ENCODE peak calls at places on chromosomes 16 and 17, in five cellular contexts. O, E, V, L and N are unnamed samples. For H3K4me1 and H3K27me3, the result is how much of the 10 kb centered on the place peaks cover.

GRCh38 chr17:63932008-63932561 is at the start of gene CD79B:
- DNase-seq in E (no peak), V (no peak), L (peak), O (no peak), N (no peak)

GRCh38 chr16:16029431-16030011 is 80.1 kb downstream of the ABCC1 start:
- DNase-seq in E (no peak), L (no peak), O (no peak), V (no peak), N (no peak)

GRCh38 chr16:6066601-6067000 is 969.0 kb upstream of the EEF2KMT start:
- DNase-seq in E (no peak), V (no peak), O (no peak), L (no peak), N (no peak)

GRCh38 chr16:56742030-56742984 is 12.4 kb downstream of the NUP93 start:
- DNase-seq in O (no peak), L (no peak), V (no peak), E (no peak), N (no peak)

GRCh38 chr17:74637912-74638311 is 14.4 kb upstream of the CD300E start:
- DNase-seq in O (no peak), L (no peak), E (no peak), V (no peak), N (no peak)

GRCh38 chr17:68048996-68049395 is 13.5 kb downstream of the KPNA2 start:
- DNase-seq in V (no peak), L (no peak), O (no peak), E (no peak), N (no peak)

GRCh38 chr17:50127661-50128361 is 2.1 kb downstream of the SAMD14 start:
- DNase-seq in L (no peak), E (no peak), V (no peak), O (no peak), N (no peak)

GRCh38 chr17:77418609-77419008 is 277.8 kb downstream of the SEC14L1 start:
- DNase-seq in E (no peak), V (no peak), L (no peak), O (no peak), N (no peak)

GRCh38 chr17:4658478-4659305 is 17.2 kb upstream of the ALOX15 start:
- DNase-seq in V (no peak), L (no peak), O (no peak), E (no peak), N (no peak)

GRCh38 chr17:37458805-37459204 is 30.9 kb upstream of the DUSP14 start:
- DNase-seq in L (no peak), V (no peak), E (no peak), O (no peak), N (no peak)

GRCh38 chr17:48613862-48614694 is 1.0 kb downstream of the HOXB8 start:
- DNase-seq in O (no peak), V (no peak), E (no peak), L (no peak), N (no peak)

GRCh38 chr17:6279659-6280058 is 155.3 kb downstream of the AIPL1 start:
- DNase-seq in L (peak), O (no peak), E (no peak), V (peak), N (no peak)

GRCh38 chr16:50910698-50911025 is 168.8 kb downstream of the CYLD start:
- DNase-seq in E (no peak), L (no peak), V (no peak), O (no peak), N (no peak)

GRCh38 chr16:55136356-55136755 is 187.6 kb upstream of the IRX6 start:
- DNase-seq in V (no peak), O (no peak), L (no peak), E (no peak), N (no peak)

GRCh38 chr16:2934450-2934849 is 22.7 kb downstream of the FLYWCH1 start:
- DNase-seq in L (no peak), V (no peak), E (no peak), O (no peak), N (no peak)

GRCh38 chr16:3610698-3611144 is 685 bp downstream of the SLX4 start:
- DNase-seq in O (no peak), E (no peak), V (no peak), L (no peak), N (no peak)

GRCh38 chr17:74354123-74354522 is 7.5 kb downstream of the BTBD17 start:
- DNase-seq in O (peak), V (no peak), E (no peak), L (peak), N (no peak)

GRCh38 chr17:53420035-53420641 is 402.6 kb upstream of the KIF2B start:
- DNase-seq in V (no peak), O (no peak), L (no peak), E (no peak), N (no peak)

GRCh38 chr17:10754861-10755591 is 25.2 kb upstream of the TMEM220 start:
- DNase-seq in O (no peak), V (no peak), L (no peak), E (no peak), N (no peak)

GRCh38 chr17:17628388-17629008 is 37.0 kb upstream of the PEMT start:
- DNase-seq in E (no peak), O (no peak), V (no peak), L (peak), N (no peak)

GRCh38 chr16:52545544-52546262 is 1.2 kb downstream of the TOX3 start:
- DNase-seq in V (no peak), E (no peak), L (no peak), O (peak), N (no peak)

GRCh38 chr17:49249292-49249794 is 18.8 kb upstream of the PHOSPHO1 start:
- DNase-seq in E (no peak), V (no peak), L (no peak), O (peak), N (no peak)

GRCh38 chr17:62910277-62910676 is 55.8 kb upstream of the TANC2 start:
- DNase-seq in O (no peak), L (no peak), V (no peak), E (no peak), N (no peak)

GRCh38 chr17:2782030-2782429 is 14.2 kb upstream of the RAP1GAP2 start:
- DNase-seq in V (no peak), O (no peak), E (no peak), L (no peak), N (no peak)

GRCh38 chr17:72120878-72121163 is at the start of gene SOX9:
- DNase-seq in O (peak), V (peak), E (no peak), L (peak), N (peak)

GRCh38 chr16:26599786-26600107 is 467.0 kb upstream of the C16orf82 start:
- DNase-seq in E (no peak), O (no peak), L (no peak), V (no peak), N (no peak)

GRCh38 chr17:78940708-78941107 is 15.5 kb upstream of the TIMP2 start:
- DNase-seq in V (no peak), L (no peak), E (no peak), O (no peak), N (no peak)

GRCh38 chr16:27818231-27818630 is 245.3 kb downstream of the GSG1L start:
- DNase-seq in O (no peak), E (no peak), V (no peak), L (no peak), N (no peak)

DNA sequence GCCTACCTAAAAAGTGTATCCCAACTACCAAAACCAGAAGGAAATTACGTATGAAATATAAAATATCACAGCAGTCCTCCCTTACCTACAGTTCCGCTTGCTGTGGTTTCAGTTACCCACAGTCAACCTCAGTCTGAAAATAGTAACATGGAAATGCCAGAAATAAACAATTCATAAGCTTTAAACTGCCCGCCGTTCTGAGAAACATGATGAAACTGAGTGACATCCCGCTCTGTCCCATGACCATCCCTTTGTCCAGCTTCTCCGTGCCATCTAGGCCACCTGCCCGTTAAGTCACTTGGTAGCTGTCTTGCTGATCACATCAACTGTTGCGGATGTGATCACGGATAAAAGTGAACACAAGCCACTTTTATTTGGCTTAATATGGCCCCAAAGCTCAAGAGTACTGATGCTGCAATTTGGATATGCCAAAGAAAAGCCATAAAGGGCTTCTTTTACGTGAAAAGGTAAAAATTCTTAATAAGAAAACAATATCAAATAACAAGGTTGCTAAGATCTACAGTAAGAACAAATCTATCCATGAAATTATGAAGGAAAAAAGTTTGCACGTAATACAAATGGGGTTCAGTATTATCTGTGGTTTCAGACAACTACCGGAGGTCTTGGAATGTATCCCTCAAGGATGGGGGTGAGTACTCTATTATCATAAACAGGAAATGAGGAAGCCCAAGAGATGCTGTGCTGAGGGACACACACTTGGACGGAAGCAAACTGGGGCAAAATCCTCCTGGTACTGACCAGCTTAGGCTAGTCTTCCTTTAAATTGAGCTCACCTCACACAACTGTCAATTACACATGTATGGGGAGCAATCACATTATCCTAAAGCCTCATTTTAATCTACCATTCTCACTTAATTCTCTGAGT is 8.2 kb downstream of the USP22 start:
- DNase-seq in L (no peak), O (no peak), V (no peak), E (no peak), N (no peak)
- H3K4me1 ChIP-seq in L (half or more), O (under half), V (under half), E (half or more), N (half or more)

GRCh38 chr17:58399974-58400373 is 17.4 kb downstream of the RNF43 start:
- DNase-seq in E (no peak), L (no peak), O (no peak), V (no peak), N (no peak)

GRCh38 chr17:58401287-58401686 is 16.0 kb downstream of the RNF43 start:
- DNase-seq in E (no peak), V (no peak), L (no peak), O (no peak), N (no peak)

GRCh38 chr17:58402047-58402446 is 15.3 kb downstream of the RNF43 start:
- DNase-seq in V (no peak), E (no peak), L (no peak), O (no peak), N (no peak)

GRCh38 chr17:58402679-58403078 is 14.7 kb downstream of the RNF43 start:
- DNase-seq in O (no peak), V (no peak), L (no peak), E (no peak), N (no peak)

DNA sequence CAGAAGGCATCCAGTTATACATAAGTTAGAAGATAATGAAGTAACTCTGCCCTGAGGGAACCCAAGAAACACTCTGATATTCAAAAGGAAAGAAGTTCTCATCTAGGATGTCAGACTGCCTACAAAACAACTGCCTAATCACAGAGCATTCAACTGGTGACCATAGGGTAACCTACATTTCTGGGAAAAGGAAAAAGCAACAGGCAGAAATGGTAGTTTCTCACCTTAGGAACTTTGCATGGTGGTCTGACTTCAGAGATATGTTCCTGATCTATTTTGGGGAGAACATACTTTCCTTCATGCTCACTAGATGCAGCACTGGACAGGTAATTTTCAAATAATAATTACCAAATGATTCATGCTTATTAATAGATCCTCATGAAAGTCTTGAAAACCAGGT is 16.5 kb downstream of the RNF43 start:
- DNase-seq in V (no peak), O (no peak), L (no peak), E (no peak), N (no peak)
- H3K27me3 ChIP-seq in V (under half), O (under half), L (under half), E (under half), N (under half)

DNA sequence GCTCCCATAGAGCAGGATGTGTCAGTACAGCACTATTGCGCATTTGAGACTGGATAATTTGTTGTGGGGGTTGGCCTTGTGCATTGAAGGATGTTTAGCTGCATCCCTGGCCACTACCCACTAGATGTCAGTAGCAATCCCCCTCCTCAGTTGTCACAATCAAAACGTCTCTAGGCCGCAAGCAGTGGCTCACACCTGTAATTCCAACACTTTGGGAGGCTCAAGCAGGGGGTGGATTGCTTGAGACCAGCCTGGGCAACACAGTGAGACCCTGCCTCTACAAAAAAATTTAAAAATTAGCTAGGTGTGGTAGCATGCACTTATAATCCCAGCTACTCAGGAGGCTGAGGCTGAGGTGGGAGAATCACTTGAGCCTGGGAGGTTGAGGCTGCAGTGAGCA is 48.4 kb downstream of the CENPV start:
- DNase-seq in E (no peak), L (no peak), V (no peak), O (no peak), N (no peak)
- TF ChIP-seq CTCF in E (no peak), L (no peak), V (no peak), O (peak), N (no peak)

GRCh38 chr16:87474017-87474416 is 18.8 kb downstream of the ZCCHC14 start:
- DNase-seq in V (no peak), O (no peak), E (no peak), L (no peak), N (no peak)
- H3K4me1 ChIP-seq in V (under half), O (under half), E (under half), L (under half), N (under half)

GRCh38 chr16:1884155-1884760 is 12.3 kb upstream of the MEIOB start:
- DNase-seq in V (no peak), L (peak), O (no peak), E (no peak), N (no peak)
- H3K27me3 ChIP-seq in V (under half), L (under half), O (under half), E (under half), N (half or more)

GRCh38 chr17:76397184-76397583 is 12.8 kb downstream of the SPHK1 start:
- DNase-seq in O (no peak), L (no peak), E (no peak), V (no peak), N (no peak)
- TF ChIP-seq CTCF in O (no peak), L (no peak), E (no peak), V (no peak), N (no peak)